ENCODE peak calls at places on chromosome 17, in five cellular contexts. O, C, E, V and R are unnamed samples.
A peak's percentile ranks its signal among the peaks of the same experiment; 100 is the strongest.

GRCh38 chr17:7883781-7884386 is 4.7 kb upstream of the CHD3 start:
- DNase-seq in V (peak; percentile 61), O (peak; percentile 45), C (no peak), E (no peak), R (peak; percentile 64)

GRCh38 chr17:57447357-57448019 is 191.2 kb downstream of the MSI2 start:
- DNase-seq in O (no peak), E (no peak), V (no peak), C (no peak), R (no peak)

GRCh38 chr17:81305051-81305630 is 10.0 kb upstream of the SLC38A10 start:
- DNase-seq in V (no peak), C (no peak), E (no peak), O (no peak), R (no peak)

GRCh38 chr17:66906321-66907278 is 57.9 kb upstream of the CACNG4 start:
- DNase-seq in V (peak; percentile 69), O (peak; percentile 76), E (peak; percentile 66), C (peak; percentile 74), R (peak; percentile 82)

GRCh38 chr17:39080416-39081179 is 70.8 kb downstream of the PLXDC1 start:
- DNase-seq in E (peak; percentile 28), O (peak; percentile 52), C (no peak), V (no peak), R (peak; percentile 67)

GRCh38 chr17:8046306-8046928 is 7.6 kb downstream of the ALOX15B start:
- DNase-seq in C (no peak), E (no peak), V (no peak), O (no peak), R (no peak)

GRCh38 chr17:55645361-55645760 is 77.3 kb downstream of the TMEM100 start:
- DNase-seq in E (no peak), V (no peak), C (no peak), O (no peak), R (no peak)

GRCh38 chr17:5000237-5000639 is 2.5 kb downstream of the KIF1C start:
- DNase-seq in E (no peak), C (no peak), V (no peak), O (no peak), R (peak; percentile 51)

GRCh38 chr17:34010534-34010933 is 244.6 kb upstream of the CCL2 start:
- DNase-seq in V (no peak), E (no peak), C (no peak), O (no peak), R (no peak)

GRCh38 chr17:29212681-29213121 is 32.5 kb upstream of the MYO18A start:
- DNase-seq in E (peak; percentile 50), O (peak; percentile 6), C (no peak), V (no peak), R (no peak)

GRCh38 chr17:33435716-33436301 is 142.7 kb upstream of the ASIC2 start:
- DNase-seq in V (no peak), C (no peak), E (no peak), O (no peak), R (no peak)

GRCh38 chr17:18187226-18187625 is 3.6 kb downstream of the ALKBH5 start:
- DNase-seq in E (no peak), C (no peak), V (no peak), O (no peak), R (peak; percentile 66)

GRCh38 chr17:18186271-18186982 is 2.8 kb downstream of the ALKBH5 start:
- DNase-seq in C (no peak), O (peak; percentile 47), E (peak; percentile 52), V (no peak), R (peak; percentile 88)

GRCh38 chr17:18190629-18191028 is 7.0 kb downstream of the ALKBH5 start:
- DNase-seq in V (no peak), O (no peak), C (no peak), E (no peak), R (no peak)

GRCh38 chr17:18185832-18186231 is 2.2 kb downstream of the ALKBH5 start:
- DNase-seq in V (no peak), E (no peak), C (no peak), O (peak; percentile 43), R (peak; percentile 33)

DNA sequence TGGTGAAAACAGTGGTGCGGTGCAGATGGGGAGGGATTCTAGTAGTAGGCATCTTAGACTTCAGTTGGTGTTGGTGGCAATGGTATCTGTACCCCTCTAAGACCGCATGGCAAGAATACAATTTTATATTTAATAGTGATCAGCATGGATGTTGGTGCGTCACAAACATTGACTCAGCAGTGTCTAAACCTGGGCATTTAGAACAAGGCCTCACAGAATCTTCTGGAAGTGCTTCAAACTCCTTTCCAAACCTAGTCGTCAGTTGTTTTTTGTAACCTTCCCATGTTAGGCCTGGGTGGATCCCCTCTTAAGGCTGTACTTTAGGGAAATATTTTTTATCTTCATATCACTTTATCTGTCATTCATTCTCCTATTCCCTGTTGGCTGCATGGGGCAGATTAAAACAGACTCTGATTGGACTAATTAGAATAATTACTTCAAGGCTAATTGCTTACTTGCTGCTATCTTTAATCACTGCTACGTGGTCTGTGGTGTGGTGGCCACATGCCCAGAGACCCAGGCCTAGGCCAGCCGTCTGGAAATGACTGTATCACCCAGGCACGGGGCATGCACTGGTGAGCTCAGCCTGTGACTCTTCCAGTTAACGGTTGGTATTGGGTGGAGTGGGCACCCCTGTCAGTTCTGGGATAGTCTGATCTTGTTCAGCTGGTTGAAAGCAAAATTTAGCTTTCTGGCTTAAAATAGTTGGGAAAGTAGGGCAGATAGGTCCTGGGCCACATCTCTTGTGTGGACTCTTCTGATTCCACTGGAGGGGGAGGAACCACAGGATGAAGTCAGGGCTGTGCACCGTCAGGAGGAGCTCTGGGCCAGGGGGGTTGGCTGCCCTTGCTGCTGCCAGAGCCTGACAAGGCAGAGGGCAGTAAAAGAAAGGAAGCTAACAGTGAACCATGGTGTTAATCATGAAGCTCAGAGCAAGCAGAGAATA is 4.5 kb downstream of the ALKBH5 start:
- DNase-seq in V (no peak), E (peak; percentile 55), O (peak; percentile 23), C (no peak), R (peak; percentile 68)
- H3K4me3 ChIP-seq in V (peak overlapping the region; percentile 84), E (peak overlapping the region; percentile 67), O (no peak overlapping the region), C (no peak overlapping the region), R (peak overlapping the region; percentile 89)

DNA sequence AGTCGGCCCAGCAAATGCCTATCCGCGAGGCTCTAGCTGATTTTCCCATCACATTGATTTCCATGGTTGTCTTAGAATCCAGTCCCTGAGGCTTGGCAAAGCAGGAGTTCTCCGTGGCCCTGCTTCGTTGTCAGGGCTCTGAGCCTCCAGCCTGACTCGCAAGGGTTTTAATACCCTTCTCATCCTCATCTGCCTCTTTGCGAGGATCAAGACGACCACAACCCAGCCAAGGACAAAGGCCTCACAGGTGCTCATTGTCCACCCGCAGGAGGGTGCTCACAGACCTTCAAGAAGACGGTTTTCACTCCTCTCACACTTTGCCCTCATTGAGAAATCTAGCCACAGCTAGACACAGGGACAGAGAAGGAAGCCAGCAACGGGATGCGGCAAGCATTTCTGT is 610.8 kb downstream of the KCNJ18 start:
- DNase-seq in C (no peak), V (no peak), E (no peak), O (no peak), R (no peak)
- TF ChIP-seq CTCF in C (no peak), V (no peak), E (no peak), O (no peak), R (no peak)

DNA sequence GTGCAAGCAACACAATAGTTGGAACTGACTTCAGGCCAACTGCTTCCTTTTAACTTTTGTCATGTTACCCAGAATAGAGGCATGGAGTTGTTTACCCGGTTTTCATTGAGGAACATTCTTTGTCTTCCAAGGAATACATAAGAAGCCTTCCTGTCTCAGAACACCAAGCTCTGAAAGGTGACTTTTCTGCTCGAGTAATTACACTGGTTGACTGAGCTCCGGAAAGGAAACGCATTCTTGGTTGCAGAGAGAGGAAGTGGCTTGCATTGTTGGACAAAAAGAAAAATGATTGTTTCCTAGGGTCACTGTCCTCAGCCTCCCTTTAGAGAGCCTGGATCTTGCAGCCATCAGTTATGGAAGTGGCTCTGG is 30.8 kb upstream of the SEC14L1 start:
- DNase-seq in O (peak; percentile 28), E (no peak), C (no peak), V (peak; percentile 85), R (peak; percentile 52)
- H3K4me3 ChIP-seq in O (no peak overlapping the region), E (no peak overlapping the region), C (no peak overlapping the region), V (peak overlapping the region; percentile 27), R (no peak overlapping the region)

GRCh38 chr17:41421617-41422016 is 2.8 kb downstream of the KRT37 start:
- DNase-seq in C (no peak), V (no peak), O (no peak), E (no peak), R (no peak)
- TF ChIP-seq CTCF in C (no peak), V (no peak), O (no peak), E (no peak), R (no peak)

GRCh38 chr17:75875182-75875939 is 3.0 kb downstream of the TRIM47 start:
- DNase-seq in V (no peak), E (no peak), C (no peak), O (no peak), R (no peak)

GRCh38 chr17:75874323-75875181 is 3.8 kb downstream of the TRIM47 start:
- DNase-seq in O (no peak), E (no peak), C (no peak), V (no peak), R (no peak)

GRCh38 chr17:75876938-75877751 is 1.2 kb downstream of the TRIM47 start:
- DNase-seq in C (peak; percentile 91), E (peak; percentile 93), O (peak; percentile 97), V (peak; percentile 63), R (peak; percentile 98)

GRCh38 chr17:75876190-75876937 is 2.0 kb downstream of the TRIM47 start:
- DNase-seq in E (no peak), C (peak; percentile 93), V (peak; percentile 96), O (no peak), R (no peak)

DNA sequence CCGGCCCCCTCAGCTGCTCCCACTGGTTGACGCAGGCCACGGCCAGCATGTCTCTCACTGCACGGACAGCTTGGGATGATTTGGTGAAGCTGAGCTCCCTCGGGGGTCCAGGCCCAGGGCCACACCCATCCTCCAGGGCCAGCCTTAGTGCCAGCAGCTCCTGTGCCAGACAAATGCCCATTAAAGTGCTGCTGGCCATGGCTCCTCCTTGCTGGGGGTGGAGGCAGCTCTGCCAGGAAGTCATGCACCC is 2.5 kb downstream of the TRIM47 start:
- DNase-seq in C (no peak), E (no peak), O (no peak), V (no peak), R (no peak)
- H3K4me3 ChIP-seq in C (no peak overlapping the region), E (no peak overlapping the region), O (no peak overlapping the region), V (peak overlapping the region; percentile 71), R (peak overlapping the region; percentile 93)

DNA sequence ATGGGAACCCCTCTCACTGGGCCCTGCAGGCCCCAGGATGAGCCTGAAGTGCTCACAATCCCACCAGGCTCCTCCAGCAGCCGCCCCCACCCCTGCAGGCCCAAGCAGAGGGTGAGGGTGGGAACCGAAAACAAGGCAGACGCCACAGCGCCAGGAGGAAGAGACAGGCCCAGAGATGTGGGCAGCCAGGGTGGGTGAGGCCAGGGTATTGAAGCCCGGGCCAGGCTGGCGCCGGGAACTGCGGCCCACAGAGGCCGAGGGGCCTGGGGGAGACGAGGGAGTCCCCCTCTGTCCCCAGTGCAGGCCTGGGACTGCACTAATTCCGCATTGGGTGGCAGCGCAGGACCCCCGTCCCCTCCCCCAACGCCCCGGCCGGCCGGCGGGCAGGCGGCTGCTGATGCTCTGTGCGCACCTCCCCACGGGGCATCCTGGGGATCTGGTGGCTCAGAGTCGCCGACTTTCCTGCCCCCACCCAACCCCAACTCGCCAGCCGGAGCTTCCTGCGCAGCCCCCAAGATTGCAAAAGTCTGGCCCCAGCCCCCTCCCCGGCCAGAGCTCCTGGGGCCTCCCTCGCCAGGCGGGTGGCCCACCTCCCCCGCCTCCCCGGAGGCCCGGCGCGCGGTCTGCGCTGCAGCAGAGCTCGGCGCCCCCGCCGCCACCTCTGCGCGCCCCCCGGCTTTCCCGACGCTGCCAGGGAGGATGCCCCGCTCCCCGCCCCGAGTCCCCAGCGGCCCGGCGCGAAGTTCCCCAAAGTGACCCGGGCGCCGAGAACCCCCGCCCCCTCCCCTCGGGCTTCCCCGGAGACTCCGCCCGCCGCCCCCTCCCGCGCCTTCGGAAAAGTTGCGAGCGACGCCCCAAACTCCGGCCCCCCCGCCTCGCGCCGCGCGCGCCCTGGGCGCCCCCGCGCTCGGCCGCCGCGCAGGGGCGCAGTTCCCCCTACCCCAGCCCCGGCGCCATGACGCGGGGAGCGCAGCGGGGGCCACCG is 107.8 kb downstream of the ENGASE start:
- DNase-seq in C (no peak), E (no peak), V (no peak), O (no peak), R (no peak)
- TF ChIP-seq CTCF in C (no peak), E (no peak), V (no peak), O (no peak), R (no peak)